ENCODE peak calls at places on chromosomes 4 and X, in five cellular contexts. A is astrocyte, N is neural progenitor cell, J is GM23248, P is HCT116. R is an unnamed sample. For H3K27me3, the result is how much of the 10 kb centered on the place peaks cover.

GRCh38 chrX:107537815-107538214 is 88.4 kb downstream of the FRMPD3 start:
- DNase-seq in A (peak), N (peak), J (peak), P (peak), R (peak)

GRCh38 chrX:119181491-119181890 is 53.9 kb upstream of the KIAA1210 start:
- DNase-seq in A (no peak), N (peak), J (peak), P (peak), R (peak)

GRCh38 chr4:38193464-38193863 is 233.3 kb downstream of the PTTG2 start:
- DNase-seq in A (no peak), N (no peak), J (no peak), P (no peak), R (no peak)

GRCh38 chr4:54433686-54434085 is 204.6 kb downstream of the PDGFRA start:
- DNase-seq in A (no peak), N (peak), J (peak), P (peak), R (peak)

GRCh38 chr4:176323511-176324160 is 3.9 kb downstream of the SPCS3 start:
- DNase-seq in A (no peak), N (no peak), J (peak), P (no peak), R (peak)

GRCh38 chr4:100362363-100362762 is 155.5 kb downstream of the EMCN start:
- DNase-seq in A (peak), N (no peak), J (peak), P (no peak), R (peak)

GRCh38 chr4:16860506-16860905 is 37.9 kb downstream of the LDB2 start:
- DNase-seq in A (peak), N (no peak), J (peak), P (no peak), R (peak)

GRCh38 chr4:108763226-108763593 is 357 bp upstream of the ETNPPL start:
- DNase-seq in A (no peak), N (no peak), J (no peak), P (no peak), R (no peak)

GRCh38 chrX:49986058-49986457 is 63.7 kb downstream of the CLCN5 start:
- DNase-seq in A (no peak), N (no peak), J (no peak), P (no peak), R (no peak)

GRCh38 chrX:351736-352135 is 33.1 kb upstream of the GTPBP6 start:
- DNase-seq in A (no peak), N (no peak), J (no peak), P (no peak), R (no peak)

GRCh38 chr4:20251796-20252655 is at the start of gene SLIT2:
- DNase-seq in A (peak), N (peak), J (peak), P (peak), R (peak)

GRCh38 chr4:41012308-41012707 is 202.0 kb downstream of the APBB2 start:
- DNase-seq in A (peak), N (no peak), J (peak), P (no peak), R (peak)

GRCh38 chr4:181517521-181517920 is 725.7 kb upstream of the TENM3 start:
- DNase-seq in A (peak), N (no peak), J (no peak), P (no peak), R (peak)

GRCh38 chr4:112704991-112705845 is 68.3 kb downstream of the LARP7 start:
- DNase-seq in A (peak), N (peak), J (peak), P (peak), R (peak)

GRCh38 chrX:77742788-77743476 is 43.1 kb downstream of the ATRX start:
- DNase-seq in A (no peak), N (no peak), J (peak), P (no peak), R (no peak)

GRCh38 chr4:159101983-159102622 is 776 bp upstream of the RAPGEF2 start:
- DNase-seq in A (no peak), N (peak), J (peak), P (no peak), R (no peak)

GRCh38 chrX:19800821-19801220 is 86.6 kb downstream of the SH3KBP1 start:
- DNase-seq in A (no peak), N (no peak), J (no peak), P (no peak), R (no peak)

GRCh38 chr4:74878323-74878722 is 54.6 kb upstream of the PARM1 start:
- DNase-seq in A (no peak), N (no peak), J (no peak), P (no peak), R (no peak)

GRCh38 chr4:76879731-76880364 is 18.1 kb downstream of the SOWAHB start:
- DNase-seq in A (peak), N (no peak), J (peak), P (no peak), R (peak)
- H3K27me3 ChIP-seq in A (under half), N (half or more), J (under half), P (under half), R (under half)

DNA sequence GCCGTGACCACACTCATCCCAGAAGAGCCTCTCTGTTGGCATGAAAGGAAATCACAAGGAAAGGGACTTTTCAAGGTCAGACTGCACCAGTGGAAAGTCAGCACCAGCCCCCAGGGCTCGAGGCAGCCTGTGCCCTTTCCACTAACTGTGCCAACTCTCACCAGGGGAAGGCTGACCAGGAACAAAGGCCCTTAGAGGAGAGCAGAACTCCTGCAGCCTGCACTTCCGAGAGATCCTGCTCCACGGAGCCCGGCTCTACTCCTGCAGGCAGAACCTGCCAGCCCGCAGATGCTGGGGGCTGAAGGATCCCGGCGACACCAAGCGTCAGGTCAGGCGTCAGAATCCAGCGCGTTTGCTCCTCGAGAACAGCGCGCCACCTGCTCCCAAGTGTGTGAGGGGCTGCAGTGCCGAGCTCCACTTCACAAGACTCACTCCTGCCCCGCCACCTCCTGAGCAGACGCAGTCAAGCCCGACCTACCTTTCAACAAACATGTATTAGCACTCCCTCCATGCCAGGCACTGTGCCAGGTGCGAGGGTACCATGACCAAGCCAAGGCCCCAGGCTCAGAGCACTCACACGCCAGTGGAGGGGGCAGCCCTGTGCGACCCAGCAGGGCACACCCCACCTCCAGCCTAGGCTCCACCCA is 13.6 kb upstream of the HELT start:
- DNase-seq in A (no peak), N (peak), J (no peak), P (no peak), R (no peak)
- TF ChIP-seq EZH2 in A (no peak), N (no peak), J (no peak), P (no peak), R (no peak)

GRCh38 chr4:128707864-128708263 is 101.6 kb upstream of the JADE1 start:
- DNase-seq in A (peak), N (no peak), J (peak), P (no peak), R (peak)
- H3K4me2 ChIP-seq in A (peak), N (no peak), J (peak), P (no peak), R (peak)

GRCh38 chr4:165873298-165874071 is 448 bp downstream of the TLL1 start:
- DNase-seq in A (peak), N (peak), J (peak), P (no peak), R (peak)

GRCh38 chr4:165875446-165875845 is 2.4 kb downstream of the TLL1 start:
- DNase-seq in A (no peak), N (no peak), J (no peak), P (no peak), R (no peak)

GRCh38 chr4:165872443-165873297 is at the start of gene TLL1:
- DNase-seq in A (peak), N (peak), J (no peak), P (no peak), R (peak)

GRCh38 chr4:165874072-165874798 is 1.2 kb downstream of the TLL1 start:
- DNase-seq in A (no peak), N (peak), J (no peak), P (no peak), R (no peak)

DNA sequence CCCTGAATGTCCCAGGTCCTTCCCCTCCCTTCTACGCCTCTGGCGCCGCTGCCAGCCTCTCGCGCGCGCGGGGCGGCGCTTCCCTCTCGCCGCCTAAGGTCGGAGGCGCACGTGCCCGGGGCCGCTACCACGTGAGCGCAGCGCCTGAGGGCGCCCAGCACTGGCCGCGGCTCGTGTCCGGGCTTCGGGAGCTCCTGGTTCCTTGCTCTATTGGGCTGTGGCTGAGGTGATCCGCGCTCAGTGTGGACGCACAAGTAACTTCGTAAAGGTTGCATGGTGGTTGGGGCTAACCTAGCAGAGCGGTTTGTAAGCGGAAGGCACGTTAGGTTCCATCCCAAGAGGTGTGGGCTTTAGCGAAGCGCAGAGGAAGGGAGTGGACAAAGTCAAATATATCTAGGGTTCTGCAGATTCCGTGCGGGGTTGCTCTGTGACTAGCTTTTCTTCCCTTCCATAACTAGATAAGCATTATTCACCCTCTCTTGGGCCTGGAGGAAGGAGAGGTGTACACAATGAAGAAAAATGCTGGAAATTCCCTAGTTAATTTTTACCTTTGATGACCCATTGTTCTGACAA is 1.8 kb downstream of the TLL1 start:
- DNase-seq in A (no peak), N (peak), J (no peak), P (no peak), R (no peak)
- H3K27me3 ChIP-seq in A (under half), N (half or more), J (under half), P (under half), R (under half)

GRCh38 chrX:100600769-100601168 is 16.0 kb downstream of the TNMD start:
- DNase-seq in A (no peak), N (no peak), J (no peak), P (no peak), R (no peak)
- TF ChIP-seq EZH2 in A (no peak), N (no peak), J (no peak), P (no peak), R (no peak)

DNA sequence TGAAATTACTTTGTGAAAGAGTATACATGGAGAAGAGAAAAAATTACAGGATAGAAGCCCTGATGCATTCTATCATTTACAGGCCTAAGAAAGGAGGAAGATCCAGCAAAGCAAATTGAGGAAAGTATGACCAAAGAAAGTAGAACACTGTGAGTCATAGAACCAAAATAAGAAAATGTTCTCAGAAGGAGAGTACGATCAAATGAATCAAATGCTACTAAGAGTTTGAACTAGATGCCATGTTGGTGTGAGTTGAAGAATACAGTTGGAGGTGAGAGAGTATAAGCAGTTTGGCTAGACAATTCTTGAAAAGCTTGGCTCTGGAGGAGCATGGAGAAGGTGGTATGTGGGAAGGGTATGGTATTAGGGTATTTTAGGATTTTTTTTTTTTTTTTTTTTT is 161.8 kb downstream of the RPA4 start:
- DNase-seq in A (no peak), N (no peak), J (peak), P (no peak), R (no peak)
- H3K4me2 ChIP-seq in A (no peak), N (no peak), J (no peak), P (no peak), R (no peak)

DNA sequence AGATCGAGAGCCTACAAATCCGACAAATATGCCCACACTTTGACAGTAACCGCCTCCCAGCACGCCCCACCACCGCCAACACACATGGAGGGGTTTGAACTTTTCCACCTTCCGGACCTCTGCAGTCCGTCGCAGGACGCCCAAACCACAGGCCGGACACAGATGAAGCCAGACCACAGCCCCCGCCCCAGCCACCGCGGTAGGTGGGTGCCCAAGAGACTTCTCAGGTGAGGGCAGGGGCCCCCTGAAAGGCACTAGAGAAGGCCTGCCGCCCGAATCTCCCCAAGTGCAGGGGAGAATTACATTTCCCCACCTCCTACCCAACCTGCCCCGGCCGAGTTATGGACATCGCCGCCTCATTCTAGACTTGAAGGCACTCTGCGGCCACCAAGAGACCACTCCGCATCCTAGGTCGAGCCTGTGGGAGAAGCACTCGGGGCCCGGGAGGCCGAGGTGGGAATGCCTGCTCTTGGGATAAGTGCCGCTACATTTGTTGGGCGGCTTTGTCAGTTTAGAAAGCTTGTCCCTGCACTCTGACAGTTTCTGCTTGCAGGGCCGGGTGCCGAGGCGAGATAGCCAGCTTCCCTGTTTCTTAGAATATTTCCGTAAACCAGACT is 21.5 kb downstream of the HAND2 start:
- DNase-seq in A (no peak), N (peak), J (peak), P (no peak), R (no peak)
- H3K27me3 ChIP-seq in A (half or more), N (half or more), J (under half), P (under half), R (under half)

GRCh38 chr4:101791189-101791572 is 651 bp downstream of the BANK1 start:
- DNase-seq in A (no peak), N (no peak), J (no peak), P (peak), R (no peak)
- TF ChIP-seq EZH2 in A (no peak), N (no peak), J (no peak), P (no peak), R (no peak)

GRCh38 chrX:94834226-94834625 is 1160.2 kb downstream of the FAM133A start:
- DNase-seq in A (no peak), N (no peak), J (no peak), P (no peak), R (no peak)

GRCh38 chrX:94830717-94831116 is 1156.7 kb downstream of the FAM133A start:
- DNase-seq in A (no peak), N (no peak), J (no peak), P (no peak), R (no peak)

GRCh38 chrX:94831364-94831763 is 1157.4 kb downstream of the FAM133A start:
- DNase-seq in A (no peak), N (peak), J (peak), P (no peak), R (peak)
- H3K4me2 ChIP-seq in A (no peak), N (no peak), J (no peak), P (no peak), R (no peak)

GRCh38 chrX:114584983-114585842 is 1.3 kb downstream of the HTR2C start:
- DNase-seq in A (no peak), N (peak), J (no peak), P (no peak), R (no peak)
- H3K27me3 ChIP-seq in A (under half), N (half or more), J (under half), P (under half), R (under half)